ENCODE peak calls at places on chromosome 12, in seven cellular contexts. C is GM12878, O is NT2/D1, G is SK-N-SH, Q is HCT116, T is HepG2, U is K562. I is an unnamed sample.

GRCh38 chr12:124506145-124506831 is 61.1 kb downstream of the NCOR2 start:
- DNase-seq in Q (no peak), O (no peak), G (peak), U (peak), T (no peak), C (no peak), I (no peak)

GRCh38 chr12:68222336-68222735 is 3.3 kb downstream of the IL26 start:
- DNase-seq in C (no peak), G (no peak), Q (no peak), U (no peak), O (no peak), T (no peak), I (no peak)

GRCh38 chr12:76890407-76891143 is 11.8 kb upstream of the CSRP2 start:
- DNase-seq in U (no peak), C (no peak), Q (peak), O (no peak), G (no peak), T (no peak), I (no peak)

GRCh38 chr12:7219599-7220243 is 30.2 kb downstream of the PEX5 start:
- DNase-seq in Q (peak), C (peak), O (peak), G (peak), U (peak), T (peak), I (peak)

GRCh38 chr12:130497991-130498390 is 160.3 kb downstream of the PIWIL1 start:
- DNase-seq in U (no peak), Q (no peak), C (no peak), T (no peak), G (no peak), O (no peak), I (no peak)

GRCh38 chr12:30795660-30796507 is 41.1 kb upstream of the CAPRIN2 start:
- DNase-seq in G (peak), O (peak), T (peak), C (no peak), Q (peak), U (peak), I (peak)

GRCh38 chr12:65597527-65597926 is 226.8 kb upstream of the HMGA2 start:
- DNase-seq in U (no peak), O (no peak), Q (no peak), C (no peak), T (no peak), G (no peak), I (no peak)

GRCh38 chr12:92156704-92157395 is 11.2 kb upstream of the BTG1 start:
- DNase-seq in U (no peak), Q (no peak), G (no peak), O (no peak), C (no peak), T (no peak), I (no peak)

GRCh38 chr12:66065623-66066022 is 64.9 kb downstream of the LLPH start:
- DNase-seq in U (no peak), C (no peak), O (no peak), T (no peak), G (no peak), Q (no peak), I (no peak)

GRCh38 chr12:12992418-12993175 is 7.5 kb downstream of the HEBP1 start:
- DNase-seq in O (no peak), G (no peak), U (no peak), T (peak), Q (no peak), C (no peak), I (no peak)

GRCh38 chr12:105562727-105563072 is 232.2 kb downstream of the C12orf75 start:
- DNase-seq in G (no peak), T (no peak), U (no peak), Q (no peak), C (no peak), O (no peak), I (no peak)

DNA sequence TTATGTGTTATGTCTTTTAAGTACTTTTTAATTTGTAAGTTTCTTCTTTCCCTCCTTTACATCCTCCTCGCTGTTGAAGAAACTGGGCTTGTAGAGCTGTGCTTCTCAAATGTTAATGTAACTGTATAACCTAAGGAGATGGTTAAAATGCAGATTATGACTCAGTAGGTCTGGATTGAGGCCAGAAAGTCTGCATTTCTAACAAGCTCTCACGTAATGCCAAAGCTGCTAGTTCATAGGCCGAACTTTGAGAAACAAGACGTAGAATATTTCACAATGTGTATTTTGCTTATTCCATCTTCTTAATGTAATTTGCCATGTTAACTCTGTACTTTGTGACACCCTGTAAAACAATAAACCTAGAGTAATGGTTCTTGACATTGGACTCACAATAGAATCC is 193.3 kb upstream of the SYT1 start:
- DNase-seq in T (no peak), Q (no peak), C (no peak), O (no peak), G (no peak), U (no peak), I (no peak)
- TF ChIP-seq YY1 in T (no peak), Q (no peak), C (no peak), O (no peak), G (no peak), U (no peak), I (no peak)

GRCh38 chr12:3263282-3263681 is 186.1 kb downstream of the TSPAN9 start:
- DNase-seq in C (no peak), O (no peak), U (no peak), G (no peak), T (no peak), Q (no peak), I (no peak)
- TF ChIP-seq YY1 in C (no peak), O (no peak), U (no peak), G (no peak), T (no peak), Q (no peak), I (no peak)

DNA sequence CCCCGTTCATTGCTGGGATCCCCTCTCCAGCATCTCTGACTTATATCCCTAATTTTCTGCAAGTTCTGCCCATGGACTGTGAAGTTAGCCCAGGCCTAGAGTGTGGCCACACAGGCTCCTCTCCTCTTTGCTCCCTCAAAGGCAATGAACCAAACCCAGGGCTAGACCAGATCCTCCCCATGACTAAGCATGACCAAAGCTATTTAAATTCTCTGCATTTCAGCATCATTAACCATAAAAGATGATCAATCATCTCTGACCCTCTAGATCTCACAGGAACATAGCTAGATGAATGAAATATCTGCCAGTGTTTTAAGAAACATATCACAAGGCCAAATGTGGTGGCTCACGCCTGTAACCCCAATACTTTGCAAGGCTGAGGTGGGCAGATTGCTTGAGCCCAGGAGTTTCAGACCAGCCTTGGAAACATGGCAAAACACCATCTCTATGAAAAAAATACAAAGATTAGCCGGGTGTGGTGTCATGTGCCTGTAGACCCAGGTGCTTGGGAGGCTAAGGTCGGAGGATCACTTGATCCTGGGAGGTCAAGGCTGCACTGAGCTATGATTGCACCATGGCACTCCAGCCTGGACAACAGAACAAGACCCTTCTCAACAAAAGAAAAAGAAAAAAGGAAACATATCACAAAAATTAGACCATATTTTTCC is 2.2 kb upstream of the KRT3 start:
- DNase-seq in U (peak), T (no peak), O (no peak), Q (no peak), C (no peak), G (no peak), I (no peak)
- TF ChIP-seq YY1 in U (no peak), T (no peak), O (no peak), Q (no peak), C (no peak), G (no peak), I (no peak)

DNA sequence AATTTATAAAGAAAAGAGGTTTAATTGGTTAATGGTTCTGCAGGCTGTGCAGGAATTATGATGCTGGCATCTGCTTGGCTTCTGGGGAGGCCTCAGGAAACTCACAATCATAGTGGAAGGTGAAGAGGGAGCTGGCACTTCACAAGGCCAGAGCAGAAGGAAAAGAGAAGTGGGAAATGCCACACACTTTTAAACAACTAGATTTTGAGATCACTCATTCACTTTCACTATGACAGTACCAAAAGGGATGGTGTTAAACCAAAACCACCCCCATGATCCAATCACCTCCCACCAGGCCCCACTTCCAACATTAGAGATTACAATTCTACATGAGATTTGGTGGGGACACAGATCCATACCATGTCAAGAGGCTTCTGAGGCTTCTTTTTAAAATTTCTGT is 62.6 kb downstream of the SLC38A4 start:
- DNase-seq in Q (no peak), U (no peak), G (no peak), T (no peak), O (no peak), C (no peak), I (no peak)
- TF ChIP-seq YY1 in Q (no peak), U (no peak), G (no peak), T (no peak), O (no peak), C (no peak), I (no peak)

GRCh38 chr12:55681142-55682077 is 26.3 kb downstream of the ITGA7 start:
- DNase-seq in Q (peak), G (no peak), O (peak), C (no peak), T (peak), U (peak), I (peak)

GRCh38 chr12:55685671-55686070 is 22.0 kb downstream of the ITGA7 start:
- DNase-seq in C (no peak), G (no peak), O (no peak), U (no peak), T (no peak), Q (no peak), I (no peak)

GRCh38 chr12:55682087-55682796 is 25.5 kb downstream of the ITGA7 start:
- DNase-seq in U (no peak), O (no peak), G (no peak), Q (no peak), C (no peak), T (peak), I (no peak)

GRCh38 chr12:55684761-55685370 is 22.8 kb downstream of the ITGA7 start:
- DNase-seq in T (no peak), C (no peak), G (no peak), U (no peak), O (no peak), Q (no peak), I (no peak)

DNA sequence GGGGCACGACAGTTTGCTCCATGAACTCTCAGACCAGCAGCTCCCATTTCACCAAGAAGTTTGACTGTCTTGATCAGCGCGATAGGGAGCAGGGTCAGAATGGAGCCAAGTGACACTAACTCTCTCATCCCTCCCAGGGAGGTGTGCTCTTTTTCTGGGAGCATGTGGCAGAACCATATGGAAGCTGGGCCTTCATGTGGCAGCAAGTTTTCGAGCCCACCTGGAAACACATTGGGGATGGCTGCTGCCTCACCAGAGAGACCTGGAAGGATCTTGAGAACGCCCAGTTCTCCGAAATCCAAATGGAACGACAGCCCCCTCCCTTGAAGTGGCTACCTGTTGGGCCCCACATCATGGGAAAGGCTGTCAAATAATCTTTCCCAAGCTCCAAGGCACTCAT is 24.0 kb downstream of the ITGA7 start:
- DNase-seq in C (no peak), U (no peak), G (no peak), Q (no peak), O (no peak), T (no peak), I (no peak)
- TF ChIP-seq YY1 in C (no peak), U (no peak), G (no peak), Q (no peak), O (no peak), T (no peak), I (no peak)

DNA sequence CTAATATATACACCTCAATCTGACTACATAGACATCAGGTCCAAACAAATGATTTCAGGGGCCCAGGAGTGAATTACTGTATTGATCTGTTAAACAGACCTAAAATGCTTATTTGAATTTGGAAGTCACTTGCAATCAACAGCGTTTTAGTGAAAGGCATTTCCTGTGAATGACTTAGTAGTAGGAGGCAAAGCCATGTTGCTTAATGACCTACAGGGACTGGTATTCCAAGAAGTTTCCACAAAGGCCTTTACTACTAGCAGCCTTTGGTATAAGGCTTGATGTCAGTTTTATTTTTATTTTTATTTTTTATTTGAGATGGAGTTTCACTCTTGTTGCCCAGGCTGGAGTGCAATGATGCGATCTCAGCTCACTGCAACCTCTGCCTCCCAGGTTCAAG is 22.7 kb upstream of the SLC15A5 start:
- DNase-seq in O (peak), T (no peak), U (no peak), G (no peak), Q (no peak), C (no peak), I (no peak)
- TF ChIP-seq YY1 in O (no peak), T (no peak), U (no peak), G (no peak), Q (no peak), C (no peak), I (no peak)

GRCh38 chr12:117063162-117063911 is 35.9 kb downstream of the TESC start:
- DNase-seq in O (no peak), T (no peak), Q (no peak), C (peak), G (no peak), U (no peak), I (no peak)
- TF ChIP-seq YY1 in O (no peak), T (no peak), Q (no peak), C (no peak), G (no peak), U (no peak), I (no peak)

GRCh38 chr12:38113991-38114390 is 202.6 kb upstream of the ALG10B start:
- DNase-seq in Q (no peak), C (no peak), O (no peak), G (no peak), T (no peak), U (no peak), I (no peak)

GRCh38 chr12:38110026-38110699 is 206.4 kb upstream of the ALG10B start:
- DNase-seq in G (no peak), C (no peak), O (peak), T (no peak), Q (no peak), U (no peak), I (no peak)
- TF ChIP-seq YY1 in G (no peak), C (no peak), O (no peak), T (no peak), Q (no peak), U (no peak), I (no peak)

I was measured in H1.